ENCODE peak calls at places on chromosomes 3 and 15, in eight cellular contexts. L is erythroblast; R is coronary artery; W is stimulated activated CD8-positive, alpha-beta memory T cell treated with anti-CD3 and anti-CD28 coated beads, Interleukin-7, amount 100 ng/mL, for 24 hours; M is NCI-H748 treated with DMSO at 0.1 percent for 48 hours; J is left colon; G is BE2C; H is astrocyte of the spinal cord. Y is an unnamed sample.

GRCh38 chr3:20511863-20512262 is 325.9 kb upstream of the SGO1 start:
- DNase-seq in R (no peak), L (peak; percentile 11), H (peak; percentile 69), M (peak; percentile 60), J (no peak), G (no peak), W (no peak), Y (peak; percentile 38)

GRCh38 chr3:98246142-98246541 is 17.9 kb upstream of the OR5H6 start:
- DNase-seq in M (no peak), W (no peak), J (no peak), G (no peak), R (no peak), L (no peak), H (no peak), Y (no peak)

GRCh38 chr15:60419752-60420151 is 22.0 kb upstream of the ANXA2 start:
- DNase-seq in R (no peak), H (peak; percentile 30), L (no peak), W (no peak), G (no peak), M (no peak), J (no peak), Y (no peak)

GRCh38 chr15:40108061-40108854 is 421 bp downstream of the BMF start:
- DNase-seq in M (no peak), H (peak; percentile 37), L (peak; percentile 42), J (peak; percentile 71), G (no peak), W (no peak), R (peak; percentile 88), Y (no peak)

GRCh38 chr3:166283856-166284255 is 446.6 kb upstream of the BCHE start:
- DNase-seq in M (no peak), J (no peak), W (no peak), H (peak; percentile 93), G (no peak), R (no peak), L (no peak), Y (no peak)

GRCh38 chr3:182618085-182618732 is 175.1 kb upstream of the ATP11B start:
- DNase-seq in J (no peak), R (no peak), W (no peak), H (peak; percentile 63), M (peak; percentile 49), L (peak; percentile 8), G (peak; percentile 18), Y (no peak)

GRCh38 chr15:74906193-74906449 is 530 bp downstream of the FAM219B start:
- DNase-seq in G (no peak), H (no peak), L (peak; percentile 56), M (no peak), J (no peak), W (peak; percentile 7), R (no peak), Y (peak; percentile 75)

GRCh38 chr3:117843356-117843755 is 1133.8 kb downstream of the TUSC7 start:
- DNase-seq in L (no peak), J (no peak), W (no peak), H (no peak), G (no peak), R (no peak), M (no peak), Y (no peak)

GRCh38 chr15:55234800-55235104 is 38.0 kb upstream of the RSL24D1 start:
- DNase-seq in J (no peak), R (no peak), W (no peak), H (no peak), L (no peak), M (no peak), G (no peak), Y (no peak)

GRCh38 chr15:69784808-69785550 is 312.7 kb downstream of the TLE3 start:
- DNase-seq in W (no peak), L (no peak), G (no peak), J (no peak), R (no peak), H (peak; percentile 8), M (no peak), Y (no peak)

GRCh38 chr15:68228971-68229385 is 550 bp downstream of the CLN6 start:
- DNase-seq in R (no peak), H (no peak), L (peak; percentile 64), W (no peak), J (no peak), G (no peak), M (no peak), Y (no peak)

GRCh38 chr15:48858401-48858800 is 19.5 kb upstream of the EID1 start:
- DNase-seq in H (peak; percentile 38), L (peak; percentile 84), M (no peak), R (no peak), W (no peak), G (no peak), J (no peak), Y (no peak)

GRCh38 chr3:8380904-8381704 is 120.5 kb upstream of the LMCD1 start:
- DNase-seq in R (no peak), G (no peak), L (no peak), H (no peak), W (no peak), M (no peak), J (no peak), Y (no peak)